ENCODE peak calls at places on chromosomes 11 and 22, in eight cellular contexts. K is prostate gland, O is lower leg skin, N is thyroid gland, E is IMR-90, R is endothelial cell of umbilical vein, Z is right lobe of liver, U is esophagus squamous epithelium. X is an unnamed sample.
A peak's percentile ranks its signal among the peaks of the same experiment; 100 is the strongest.

GRCh38 chr11:47924184-47924671 is 56.1 kb upstream of the PTPRJ start:
- DNase-seq in K (peak; percentile 72), R (peak; percentile 35), O (no peak), Z (peak; percentile 73), N (peak; percentile 76), U (no peak), E (peak; percentile 86), X (no peak)

GRCh38 chr11:134572741-134573675 is 161.0 kb upstream of the B3GAT1 start:
- DNase-seq in Z (no peak), U (no peak), K (no peak), R (no peak), E (no peak), O (no peak), N (no peak), X (no peak)

GRCh38 chr11:93740031-93740801 is 1.1 kb downstream of the TAF1D start:
- DNase-seq in E (peak; percentile 56), R (peak; percentile 16), U (no peak), O (no peak), K (no peak), Z (no peak), N (peak; percentile 51), X (no peak)

GRCh38 chr11:120169981-120170698 is 32.2 kb upstream of the TRIM29 start:
- DNase-seq in K (no peak), E (no peak), U (no peak), Z (no peak), R (no peak), O (no peak), N (no peak), X (no peak)

GRCh38 chr22:39630721-39631120 is 60.2 kb downstream of the CACNA1I start:
- DNase-seq in U (no peak), O (no peak), N (no peak), E (no peak), R (no peak), K (no peak), Z (no peak), X (no peak)

GRCh38 chr11:73759520-73760065 is 1.3 kb downstream of the RAB6A start:
- DNase-seq in R (peak; percentile 60), U (no peak), K (no peak), N (no peak), O (no peak), Z (no peak), E (peak; percentile 23), X (peak; percentile 9)

GRCh38 chr22:46069518-46070214 is 80.7 kb upstream of the PPARA start:
- DNase-seq in R (peak; percentile 92), O (peak; percentile 93), Z (peak; percentile 90), K (peak; percentile 95), U (no peak), N (peak; percentile 76), E (peak; percentile 91), X (no peak)

GRCh38 chr11:70048279-70049024 is 29.7 kb upstream of the ANO1 start:
- DNase-seq in E (no peak), U (no peak), N (peak; percentile 77), O (peak; percentile 83), Z (no peak), R (no peak), K (peak; percentile 92), X (no peak)

GRCh38 chr11:15905815-15906214 is 450.5 kb downstream of the SOX6 start:
- DNase-seq in Z (no peak), R (no peak), K (no peak), E (no peak), N (no peak), O (no peak), U (no peak), X (no peak)

GRCh38 chr22:11253000-11253511 is 4274.9 kb upstream of the OR11H1 start:
- DNase-seq in E (no peak), R (no peak), O (peak; percentile 71), Z (peak; percentile 12), N (no peak), K (no peak), U (no peak), X (no peak)

GRCh38 chr22:19085233-19086043 is 36.8 kb downstream of the DGCR2 start:
- DNase-seq in E (peak; percentile 52), R (peak; percentile 64), N (no peak), Z (no peak), K (no peak), O (peak; percentile 62), U (no peak), X (peak; percentile 51)

GRCh38 chr11:77200869-77201268 is 72.8 kb downstream of the MYO7A start:
- DNase-seq in R (no peak), Z (no peak), U (no peak), E (no peak), N (no peak), K (no peak), O (peak; percentile 59), X (no peak)

GRCh38 chr22:19942886-19943664 is 1.5 kb upstream of the TXNRD2 start:
- DNase-seq in U (no peak), E (peak; percentile 94), K (peak; percentile 65), N (peak; percentile 41), R (peak; percentile 72), O (no peak), Z (no peak), X (no peak)

GRCh38 chr22:36756031-36756430 is 19.9 kb downstream of the IFT27 start:
- DNase-seq in O (peak; percentile 70), Z (no peak), K (no peak), R (no peak), U (no peak), E (no peak), N (no peak), X (no peak)

GRCh38 chr22:18994780-18995711 is 59.0 kb upstream of the PRODH start:
- DNase-seq in Z (peak; percentile 39), K (no peak), U (no peak), O (peak; percentile 75), N (no peak), E (no peak), R (no peak), X (no peak)

GRCh38 chr11:75820636-75821035 is 5.6 kb downstream of the UVRAG start:
- DNase-seq in U (no peak), K (no peak), E (peak; percentile 62), O (no peak), Z (no peak), N (no peak), R (no peak), X (no peak)

GRCh38 chr11:1693327-1694063 is 3.5 kb upstream of the KRTAP5-6 start:
- DNase-seq in U (no peak), R (peak; percentile 74), O (peak; percentile 95), N (peak; percentile 75), Z (peak; percentile 81), K (peak; percentile 76), E (peak; percentile 55), X (peak; percentile 81)

GRCh38 chr11:2892215-2893020 is 6.8 kb upstream of the CDKN1C start:
- DNase-seq in E (peak; percentile 50), R (peak; percentile 64), N (peak; percentile 64), U (no peak), O (no peak), Z (peak; percentile 73), K (no peak), X (peak; percentile 82)

GRCh38 chr11:67504950-67505561 is at the start of gene PITPNM1:
- DNase-seq in N (peak; percentile 75), K (peak; percentile 49), R (no peak), U (no peak), E (peak; percentile 24), Z (peak; percentile 87), O (peak; percentile 94), X (peak; percentile 83)
- TF ChIP-seq POLR2A in N (peak; percentile 69), K (peak; percentile 77), R (no peak), U (peak; percentile 83), E (peak; percentile 63), Z (peak; percentile 58), O (no peak), X (no peak)

GRCh38 chr11:65912840-65913239 is 6.0 kb downstream of the C11orf68 start:
- DNase-seq in U (no peak), K (no peak), R (peak; percentile 48), N (no peak), O (no peak), Z (no peak), E (peak; percentile 91), X (no peak)

GRCh38 chr11:65915821-65916251 is 3.0 kb downstream of the C11orf68 start:
- DNase-seq in N (no peak), R (peak; percentile 94), K (peak; percentile 44), O (peak; percentile 98), Z (peak; percentile 56), E (peak; percentile 99), U (no peak), X (no peak)

GRCh38 chr11:65915101-65915820 is 3.6 kb downstream of the C11orf68 start:
- DNase-seq in Z (no peak), K (no peak), U (no peak), N (no peak), O (no peak), E (no peak), R (no peak), X (no peak)

GRCh38 chr11:65907878-65908277 is 7.7 kb upstream of the FOSL1 start:
- DNase-seq in O (no peak), E (no peak), Z (no peak), U (no peak), N (no peak), R (no peak), K (no peak), X (no peak)

GRCh38 chr11:65911682-65912568 is 6.9 kb downstream of the C11orf68 start:
- DNase-seq in E (peak; percentile 87), N (no peak), Z (no peak), R (peak; percentile 58), O (peak; percentile 95), U (no peak), K (no peak), X (no peak)
- TF ChIP-seq POLR2A in E (peak; percentile 68), N (no peak), Z (no peak), R (no peak), O (no peak), U (peak; percentile 21), K (no peak), X (no peak)

GRCh38 chr11:33257160-33257896 is at the start of gene HIPK3:
- DNase-seq in N (peak; percentile 81), R (peak; percentile 79), E (peak; percentile 68), O (peak; percentile 95), K (peak; percentile 75), Z (peak; percentile 91), U (peak; percentile 22), X (peak; percentile 84)
- TF ChIP-seq POLR2A in N (peak; percentile 96), R (peak; percentile 85), E (peak; percentile 83), O (peak; percentile 61), K (peak; percentile 43), Z (peak; percentile 95), U (peak; percentile 85), X (peak; percentile 63)

DNA sequence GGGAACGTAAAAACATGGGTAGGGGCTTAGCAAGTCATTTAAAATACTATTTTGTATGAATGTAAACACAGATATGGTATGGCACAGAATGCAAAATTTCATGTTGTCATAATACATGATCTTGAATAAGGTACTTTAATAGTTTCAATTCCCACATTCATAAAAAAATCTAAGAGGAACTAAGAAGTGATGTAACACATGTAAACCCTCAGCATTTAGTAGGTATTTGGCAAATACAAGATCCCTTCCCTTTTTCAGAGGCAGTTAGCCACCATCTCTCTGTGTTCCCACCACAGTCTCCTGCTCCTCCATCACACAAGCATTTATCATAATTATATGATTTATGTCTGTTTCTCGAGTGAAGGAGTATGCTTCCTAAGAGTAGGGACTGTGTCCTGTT is 251.8 kb downstream of the TENM4 start:
- DNase-seq in N (no peak), O (no peak), U (no peak), E (no peak), K (no peak), Z (no peak), R (no peak), X (no peak)
- TF ChIP-seq POLR2A in N (no peak), O (no peak), U (no peak), E (no peak), K (no peak), Z (no peak), R (no peak), X (no peak)

X was measured in GM12891.